ENCODE peak calls at places on chromosomes 13 and 19, in five cellular contexts. F is neural crest cell, H is coronary artery, Y is tibial artery, E is hepatocyte. Z is an unnamed sample.
A peak's percentile ranks its signal among the peaks of the same experiment; 100 is the strongest.

GRCh38 chr13:46749951-46750350 is 47.0 kb downstream of the ESD start:
- DNase-seq in F (no peak), H (no peak), Y (no peak), E (no peak), Z (no peak)

GRCh38 chr13:31755803-31756212 is 16.5 kb downstream of the RXFP2 start:
- DNase-seq in F (no peak), H (no peak), Y (no peak), E (no peak), Z (no peak)

GRCh38 chr19:49588370-49589122 is 2.4 kb upstream of the PRR12 start:
- DNase-seq in F (no peak), H (no peak), Y (no peak), E (no peak), Z (no peak)

GRCh38 chr13:37701306-37701705 is 102.7 kb upstream of the POSTN start:
- DNase-seq in F (no peak), H (no peak), Y (no peak), E (no peak), Z (no peak)

GRCh38 chr13:74966814-74967213 is 515.2 kb downstream of the TBC1D4 start:
- DNase-seq in F (peak; percentile 14), H (no peak), Y (no peak), E (peak; percentile 8), Z (no peak)

GRCh38 chr19:46920341-46920740 is 59.5 kb downstream of the ARHGAP35 start:
- DNase-seq in F (no peak), H (no peak), Y (no peak), E (no peak), Z (no peak)

GRCh38 chr13:59318320-59318930 is 845.3 kb downstream of the DIAPH3 start:
- DNase-seq in F (peak; percentile 88), H (no peak), Y (no peak), E (peak; percentile 87), Z (peak; percentile 52)

GRCh38 chr13:101425623-101426022 is 9.3 kb upstream of the NALCN start:
- DNase-seq in F (no peak), H (no peak), Y (no peak), E (no peak), Z (no peak)

GRCh38 chr19:55485439-55486011 is 537 bp downstream of the NAT14 start:
- DNase-seq in F (no peak), H (no peak), Y (no peak), E (no peak), Z (no peak)

GRCh38 chr13:99344610-99345208 is 37.5 kb upstream of the GPR183 start:
- DNase-seq in F (no peak), H (no peak), Y (no peak), E (no peak), Z (no peak)

GRCh38 chr19:21569497-21569870 is 64.1 kb downstream of the ZNF429 start:
- DNase-seq in F (no peak), H (no peak), Y (no peak), E (no peak), Z (no peak)

GRCh38 chr13:46386996-46387851 is at the start of gene RUBCNL:
- DNase-seq in F (peak; percentile 53), H (no peak), Y (no peak), E (peak; percentile 39), Z (peak; percentile 33)

GRCh38 chr19:11416346-11417052 is 2.6 kb downstream of the RGL3 start:
- DNase-seq in F (no peak), H (no peak), Y (no peak), E (no peak), Z (no peak)

GRCh38 chr13:74870865-74871264 is 611.1 kb downstream of the TBC1D4 start:
- DNase-seq in F (no peak), H (no peak), Y (no peak), E (no peak), Z (no peak)

GRCh38 chr13:30759748-30760147 is 24.4 kb downstream of the ALOX5AP start:
- DNase-seq in F (no peak), H (no peak), Y (no peak), E (no peak), Z (no peak)

GRCh38 chr19:50461066-50461875 is 15.0 kb upstream of the EMC10 start:
- DNase-seq in F (peak; percentile 68), H (no peak), Y (no peak), E (peak; percentile 76), Z (peak; percentile 75)

GRCh38 chr13:94435604-94436226 is 43.8 kb downstream of the DCT start:
- DNase-seq in F (no peak), H (no peak), Y (no peak), E (peak; percentile 60), Z (no peak)

GRCh38 chr13:109211616-109212015 is 574.8 kb downstream of the IRS2 start:
- DNase-seq in F (peak; percentile 46), H (no peak), Y (no peak), E (no peak), Z (peak; percentile 2)

GRCh38 chr19:38055655-38056521 is 148.9 kb downstream of the SIPA1L3 start:
- DNase-seq in F (no peak), H (peak; percentile 33), Y (no peak), E (no peak), Z (no peak)

GRCh38 chr19:53947624-53948023 is 15.1 kb upstream of the CACNG8 start:
- DNase-seq in F (no peak), H (no peak), Y (no peak), E (no peak), Z (peak; percentile 41)

GRCh38 chr19:46256855-46257254 is 27.3 kb downstream of the IGFL1 start:
- DNase-seq in F (no peak), H (no peak), Y (no peak), E (no peak), Z (no peak)

GRCh38 chr13:24251525-24251924 is 57.9 kb upstream of the C1QTNF9 start:
- DNase-seq in F (no peak), H (no peak), Y (no peak), E (no peak), Z (no peak)

GRCh38 chr13:19961484-19961883 is 3.0 kb downstream of the ZMYM2 start:
- DNase-seq in F (no peak), H (no peak), Y (no peak), E (no peak), Z (no peak)

GRCh38 chr19:6739390-6739883 is at the start of gene TRIP10:
- DNase-seq in F (peak; percentile 71), H (peak; percentile 90), Y (peak; percentile 93), E (peak; percentile 96), Z (peak; percentile 72)

DNA sequence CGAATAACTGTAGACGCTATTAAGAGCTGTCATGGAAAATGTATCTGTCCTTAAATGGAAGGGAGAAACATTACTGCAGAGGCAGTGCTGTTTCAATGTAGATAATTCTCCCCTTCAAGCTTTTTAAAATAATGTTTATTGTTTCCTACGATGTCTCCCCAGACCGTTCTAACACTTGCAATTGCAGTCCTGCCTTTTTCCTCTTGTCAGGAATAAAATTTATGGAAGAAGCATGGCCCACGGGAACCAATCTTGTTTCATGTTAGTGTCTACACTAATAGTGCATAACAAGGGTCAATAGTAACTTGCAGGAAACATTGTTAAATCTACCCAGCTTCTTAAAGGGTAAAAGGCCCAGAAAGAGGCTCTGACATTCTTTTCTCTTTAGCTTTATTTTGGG is 159.6 kb downstream of the GPC6 start:
- DNase-seq in F (no peak), H (no peak), Y (no peak), E (no peak), Z (no peak)
- TF ChIP-seq CTCF in F (no peak), H (no peak), Y (no peak), E (no peak), Z (no peak)

GRCh38 chr19:45179063-45179847 is 671 bp downstream of the BLOC1S3 start:
- DNase-seq in F (no peak), H (no peak), Y (no peak), E (peak; percentile 81), Z (peak; percentile 66)
- TF ChIP-seq CTCF in F (no peak), H (no peak), Y (no peak), E (no peak), Z (no peak)

DNA sequence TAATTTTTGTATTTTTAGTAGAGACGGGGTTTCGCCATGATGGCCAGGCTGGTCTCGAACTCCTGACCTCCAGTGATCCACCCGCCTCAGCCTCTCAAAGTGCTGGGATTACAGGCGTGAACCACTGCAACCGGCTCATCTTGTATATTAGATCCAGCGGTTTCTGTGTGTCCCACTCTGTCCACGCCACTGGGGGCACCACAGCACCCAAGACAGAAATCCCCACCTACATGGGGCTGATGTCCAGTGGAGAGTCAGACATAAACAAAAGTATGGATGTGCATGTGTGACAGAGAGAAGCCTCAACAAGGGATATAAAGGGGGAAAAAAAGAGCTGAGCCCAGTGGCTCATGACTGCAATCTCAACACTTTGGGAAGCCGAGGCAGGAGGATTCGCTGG is 65.8 kb upstream of the ADGRE5 start:
- DNase-seq in F (no peak), H (no peak), Y (no peak), E (no peak), Z (no peak)
- TF ChIP-seq CTCF in F (no peak), H (no peak), Y (no peak), E (no peak), Z (no peak)

GRCh38 chr19:30221176-30221575 is 151.0 kb upstream of the ZNF536 start:
- DNase-seq in F (no peak), H (no peak), Y (peak; percentile 11), E (no peak), Z (no peak)

GRCh38 chr19:30223866-30224688 is 148.1 kb upstream of the ZNF536 start:
- DNase-seq in F (no peak), H (no peak), Y (no peak), E (no peak), Z (no peak)

GRCh38 chr19:30224689-30225606 is 147.2 kb upstream of the ZNF536 start:
- DNase-seq in F (peak; percentile 33), H (no peak), Y (no peak), E (peak; percentile 22), Z (no peak)

GRCh38 chr19:30222993-30223865 is 149.0 kb upstream of the ZNF536 start:
- DNase-seq in F (peak; percentile 30), H (no peak), Y (no peak), E (peak; percentile 29), Z (no peak)

GRCh38 chr19:30222428-30222873 is 149.7 kb upstream of the ZNF536 start:
- DNase-seq in F (peak; percentile 54), H (no peak), Y (no peak), E (peak; percentile 43), Z (no peak)
- TF ChIP-seq CTCF in F (peak; percentile 81), H (no peak), Y (peak; percentile 16), E (peak; percentile 54), Z (no peak)

GRCh38 chr13:77506874-77507273 is 28.6 kb upstream of the SCEL start:
- DNase-seq in F (no peak), H (no peak), Y (no peak), E (no peak), Z (no peak)
- TF ChIP-seq CTCF in F (peak; percentile 55), H (no peak), Y (peak; percentile 20), E (peak; percentile 28), Z (no peak)

DNA sequence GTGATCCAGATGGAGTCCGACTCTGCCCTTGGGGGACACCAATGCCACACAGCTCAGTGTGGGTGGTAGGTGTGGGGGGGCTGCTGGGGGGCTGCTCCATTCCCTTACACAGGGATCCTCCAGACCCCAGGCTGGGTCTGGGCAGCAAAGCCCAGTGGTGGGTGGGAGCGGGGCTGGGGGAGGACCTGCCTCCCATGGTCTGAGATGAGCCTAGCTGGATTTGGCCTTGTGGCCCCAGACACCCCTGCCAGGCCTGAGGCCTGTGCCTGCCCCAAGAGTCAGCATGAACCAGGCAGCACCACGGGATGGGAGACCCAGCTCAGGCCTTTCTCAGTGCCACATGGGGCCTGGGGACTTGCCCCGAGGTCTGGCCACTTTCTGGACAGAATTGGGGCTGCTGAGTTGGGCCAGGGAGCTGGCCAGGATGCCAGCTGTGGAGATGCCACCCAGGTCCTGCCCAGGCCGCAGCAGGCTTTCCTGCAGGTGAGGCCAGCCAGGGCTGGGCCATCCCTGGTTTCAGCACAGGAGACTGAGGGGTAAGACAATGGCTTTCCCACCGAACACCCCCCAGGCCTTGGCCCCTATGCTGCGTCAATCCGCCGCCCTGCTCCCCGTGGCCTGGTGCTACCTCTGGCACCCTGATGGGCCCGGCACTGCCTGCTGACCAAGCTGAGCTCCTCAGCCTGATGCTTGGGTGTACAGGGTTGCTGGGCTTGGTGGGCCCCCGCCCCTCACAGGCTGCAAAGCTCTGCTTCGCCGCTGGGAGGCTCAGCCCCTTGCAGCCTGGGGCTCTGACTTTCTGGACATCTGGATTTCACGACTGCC is 24.2 kb downstream of the CEBPG start:
- DNase-seq in F (peak; percentile 35), H (no peak), Y (peak; percentile 56), E (no peak), Z (no peak)
- TF ChIP-seq CTCF in F (peak; percentile 58), H (no peak), Y (no peak), E (peak; percentile 33), Z (no peak)